ENCODE peak calls at places on chromosome 22, in nine cellular contexts. E is neural progenitor cell, D is foreskin fibroblast, T is GM10248, U is heart left ventricle, Y is Calu3, H is IMR-90, I is GM13977, Z is heart right ventricle. L is an unnamed sample.

GRCh38 chr22:40920526-40920925 is 30.7 kb upstream of the RBX1 start:
- DNase-seq in D (no peak), T (no peak), E (no peak), H (peak; percentile 6), Z (no peak), Y (no peak), U (no peak), I (no peak), L (no peak)

GRCh38 chr22:19691721-19692341 is 22.5 kb upstream of the SEPTIN5 start:
- DNase-seq in E (peak; percentile 73), I (no peak), T (no peak), Y (peak; percentile 55), U (no peak), Z (no peak), H (peak; percentile 61), D (peak; percentile 16), L (peak; percentile 5)

GRCh38 chr22:21762712-21763581 is 27.4 kb upstream of the YPEL1 start:
- DNase-seq in Y (no peak), U (no peak), I (peak; percentile 59), T (peak; percentile 70), H (no peak), Z (no peak), D (no peak), E (no peak), L (no peak)

GRCh38 chr22:45551310-45552016 is 48.8 kb downstream of the FBLN1 start:
- DNase-seq in Z (no peak), H (no peak), Y (no peak), U (peak; percentile 31), T (no peak), I (no peak), D (peak; percentile 61), E (no peak), L (no peak)

GRCh38 chr22:45830531-45831245 is 146.3 kb downstream of the WNT7B start:
- DNase-seq in T (no peak), E (no peak), U (no peak), H (peak; percentile 83), Z (no peak), Y (no peak), I (no peak), D (peak; percentile 43), L (no peak)

GRCh38 chr22:45246060-45246985 is 5.6 kb upstream of the KIAA0930 start:
- DNase-seq in Y (peak; percentile 80), Z (no peak), D (peak; percentile 90), I (no peak), T (no peak), H (peak; percentile 99), U (no peak), E (no peak), L (peak; percentile 84)

GRCh38 chr22:21074092-21074715 is 28.5 kb downstream of the LRRC74B start:
- DNase-seq in Y (peak; percentile 26), E (no peak), T (no peak), D (peak; percentile 66), H (peak; percentile 83), I (no peak), U (no peak), Z (no peak), L (peak; percentile 8)

GRCh38 chr22:19419464-19420178 is 11.9 kb downstream of the HIRA start:
- DNase-seq in D (no peak), T (peak; percentile 52), E (no peak), H (peak; percentile 17), Y (no peak), U (no peak), I (peak; percentile 69), Z (no peak), L (no peak)

GRCh38 chr22:43835736-43836135 is 23.6 kb upstream of the EFCAB6 start:
- DNase-seq in Z (no peak), I (no peak), U (no peak), T (no peak), Y (no peak), E (no peak), D (no peak), H (no peak), L (no peak)

GRCh38 chr22:23394525-23395326 is 185.4 kb downstream of the IGLL1 start:
- DNase-seq in H (no peak), U (no peak), Z (no peak), I (no peak), D (no peak), E (no peak), T (no peak), Y (no peak), L (no peak)

GRCh38 chr22:42412744-42413220 is 19.4 kb downstream of the NFAM1 start:
- DNase-seq in Y (no peak), D (no peak), T (no peak), U (no peak), E (peak; percentile 38), I (no peak), Z (no peak), H (no peak), L (no peak)

GRCh38 chr22:46484861-46485595 is 52.4 kb downstream of the CELSR1 start:
- DNase-seq in U (no peak), D (peak; percentile 14), Y (no peak), H (peak; percentile 61), Z (no peak), T (no peak), E (peak; percentile 30), I (no peak), L (peak; percentile 38)

GRCh38 chr22:30471616-30472318 is at the start of gene SEC14L3:
- DNase-seq in H (no peak), U (no peak), T (no peak), D (no peak), Z (no peak), E (no peak), I (no peak), Y (no peak), L (no peak)

GRCh38 chr22:25898707-25899365 is 156.8 kb downstream of the MYO18B start:
- DNase-seq in Y (no peak), E (peak; percentile 64), Z (no peak), I (peak; percentile 12), T (no peak), H (no peak), U (no peak), D (no peak), L (no peak)
- TF ChIP-seq CTCF in Y (no peak), E (peak; percentile 71), Z (no peak), I (peak; percentile 31), T (peak; percentile 15), H (peak; percentile 1), U (no peak), D (no peak), L (no peak)

GRCh38 chr22:38303974-38304373 is 13.3 kb downstream of the CSNK1E start:
- DNase-seq in Z (no peak), I (no peak), E (no peak), U (no peak), T (no peak), H (no peak), Y (no peak), D (no peak), L (no peak)

GRCh38 chr22:38308791-38309498 is 8.3 kb downstream of the CSNK1E start:
- DNase-seq in D (no peak), H (no peak), T (no peak), E (no peak), I (no peak), Y (no peak), Z (no peak), U (no peak), L (no peak)

GRCh38 chr22:38304526-38304925 is 12.7 kb downstream of the CSNK1E start:
- DNase-seq in U (peak; percentile 73), T (no peak), Y (no peak), E (no peak), I (no peak), Z (peak; percentile 73), D (no peak), H (no peak), L (no peak)

GRCh38 chr22:38302906-38303305 is 14.3 kb downstream of the CSNK1E start:
- DNase-seq in U (no peak), E (no peak), I (no peak), T (no peak), D (no peak), H (no peak), Z (no peak), Y (no peak), L (no peak)

GRCh38 chr22:38305481-38306448 is 11.5 kb downstream of the CSNK1E start:
- DNase-seq in I (peak; percentile 80), Z (no peak), Y (peak; percentile 47), H (peak; percentile 54), D (no peak), U (no peak), E (peak; percentile 49), T (peak; percentile 75), L (no peak)
- TF ChIP-seq CTCF in I (peak; percentile 16), Z (no peak), Y (no peak), H (no peak), D (no peak), U (no peak), E (no peak), T (no peak), L (no peak)

GRCh38 chr22:25641650-25642049 is 77.2 kb downstream of the GRK3 start:
- DNase-seq in U (no peak), Z (no peak), I (no peak), D (no peak), E (no peak), H (no peak), Y (no peak), T (no peak), L (no peak)
- TF ChIP-seq CTCF in U (no peak), Z (no peak), I (no peak), D (no peak), E (no peak), H (no peak), Y (no peak), T (no peak), L (no peak)

GRCh38 chr22:37256075-37256726 is 12.1 kb upstream of the RAC2 start:
- DNase-seq in Z (no peak), T (no peak), Y (no peak), D (no peak), U (no peak), H (no peak), E (no peak), I (no peak), L (no peak)

GRCh38 chr22:37254206-37254866 is 10.3 kb upstream of the RAC2 start:
- DNase-seq in D (no peak), U (no peak), Y (peak; percentile 41), T (no peak), Z (no peak), H (peak; percentile 79), E (no peak), I (no peak), L (no peak)

GRCh38 chr22:37255558-37256006 is 11.5 kb upstream of the RAC2 start:
- DNase-seq in U (no peak), I (no peak), Y (no peak), E (no peak), Z (no peak), H (no peak), T (no peak), D (no peak), L (no peak)

GRCh38 chr22:37254867-37255233 is 10.8 kb upstream of the RAC2 start:
- DNase-seq in T (no peak), E (no peak), Z (no peak), D (no peak), I (no peak), U (no peak), Y (no peak), H (peak; percentile 54), L (no peak)

DNA sequence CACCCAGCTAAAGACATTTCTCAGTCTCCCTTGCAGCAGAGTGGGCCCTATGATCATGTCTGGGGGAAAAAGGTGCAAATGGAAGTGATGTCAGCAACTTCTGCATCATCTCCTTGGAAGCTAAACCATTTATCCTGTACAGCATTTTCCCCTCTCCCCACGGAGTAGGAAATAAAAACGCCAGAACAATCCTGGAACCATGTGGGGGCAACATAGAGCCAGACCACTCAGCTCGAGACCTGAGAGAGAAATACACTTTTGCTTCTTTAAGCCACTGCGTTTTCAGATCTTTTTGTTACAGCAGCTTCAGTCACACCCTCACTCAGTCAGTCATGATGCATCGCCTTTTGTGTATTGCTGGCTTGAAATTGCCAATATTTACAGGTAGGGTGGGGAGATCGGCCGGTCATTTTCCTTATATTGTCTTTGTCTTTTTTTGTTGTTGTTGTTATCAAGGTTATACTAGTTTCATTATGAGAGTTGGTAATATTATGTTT is 9.1 kb upstream of the RAC2 start:
- DNase-seq in Y (no peak), E (no peak), D (no peak), Z (no peak), T (no peak), H (no peak), U (no peak), I (no peak), L (no peak)
- TF ChIP-seq CTCF in Y (no peak), E (peak; percentile 32), D (peak; percentile 3), Z (no peak), T (no peak), H (peak; percentile 10), U (no peak), I (no peak), L (no peak)